ENCODE peak calls at places on chromosomes 7 and 10, in nine cellular contexts. F is activated CD4-positive, alpha-beta T cell treated with anti-CD3 and anti-CD28 coated beads, Interleukin-2, amount 50 U/mL, for 1 hour; T is fibroblast of mammary gland; V is activated T-cell treated with anti-CD3 and anti-CD28 coated beads, Interleukin-2, amount 50 U/mL, for 72 hours; N is nucleus accumbens; O is SW 1271; M is GM12865; J is brain microvascular endothelial cell; P is stimulated activated CD4-positive, alpha-beta T cell treated with anti-CD3 and anti-CD28 coated beads, Interleukin-4, amount 100 ng/mL, for 1 hour. D is an unnamed sample.

GRCh38 chr7:127844707-127845331 is 186.4 kb downstream of the LRRC4 start:
- DNase-seq in O (no peak), V (no peak), N (no peak), J (peak), M (no peak), T (peak), P (no peak), F (no peak), D (no peak)

GRCh38 chr10:22779331-22780019 is 65.1 kb upstream of the PIP4K2A start:
- DNase-seq in O (no peak), T (peak), V (no peak), J (no peak), N (no peak), M (no peak), P (no peak), F (no peak), D (no peak)

GRCh38 chr10:78890506-78890905 is 178.3 kb upstream of the ZMIZ1 start:
- DNase-seq in O (no peak), J (no peak), V (no peak), P (no peak), T (no peak), N (no peak), M (no peak), F (no peak), D (no peak)

GRCh38 chr10:36606234-36606839 is 519.1 kb upstream of the ANKRD30A start:
- DNase-seq in M (no peak), J (peak), T (no peak), V (no peak), O (no peak), N (no peak), P (no peak), F (no peak), D (no peak)

GRCh38 chr10:30803901-30804322 is 174.4 kb upstream of the LYZL2 start:
- DNase-seq in V (no peak), M (no peak), T (peak), F (no peak), O (no peak), J (no peak), P (no peak), N (no peak), D (no peak)

GRCh38 chr7:158910254-158911053 is 54.1 kb downstream of the DYNC2I1 start:
- DNase-seq in V (no peak), P (no peak), F (no peak), J (no peak), O (no peak), M (no peak), T (peak), N (no peak), D (no peak)

GRCh38 chr7:54841772-54842707 is 83.0 kb upstream of the SEC61G start:
- DNase-seq in V (peak), P (no peak), F (no peak), T (peak), M (peak), O (no peak), N (no peak), J (peak), D (no peak)

GRCh38 chr10:104258209-104258608 is 3.5 kb downstream of the GSTO1 start:
- DNase-seq in M (no peak), F (no peak), P (no peak), T (no peak), J (no peak), V (no peak), O (no peak), N (no peak), D (no peak)

GRCh38 chr7:5170251-5170650 is 19.8 kb upstream of the WIPI2 start:
- DNase-seq in P (no peak), O (no peak), M (no peak), N (no peak), T (no peak), V (no peak), F (no peak), J (no peak), D (no peak)

D was measured in NCI-H526 treated with DMSO at 0.1 percent for 48 hours.